ENCODE peak calls at places on chromosomes 5 and 9, in six cellular contexts. H is H1, N is mesenchymal stem cell, X is trophoblast cell, L is H9, O is IMR-90. W is an unnamed sample.

GRCh38 chr9:113580041-113580953 is 116.8 kb downstream of the RGS3 start:
- DNase-seq in L (no peak), O (peak), X (no peak), N (no peak), H (no peak), W (no peak)

GRCh38 chr5:174793684-174794328 is 69.4 kb downstream of the MSX2 start:
- DNase-seq in H (peak), N (peak), L (peak), X (peak), O (peak), W (peak)

GRCh38 chr9:132505961-132506691 is 76.3 kb upstream of the BARHL1 start:
- DNase-seq in O (no peak), X (no peak), L (no peak), N (no peak), H (no peak), W (no peak)

GRCh38 chr9:19232117-19232829 is 1.8 kb downstream of the DENND4C start:
- DNase-seq in N (peak), O (peak), L (no peak), X (no peak), H (no peak), W (no peak)

GRCh38 chr5:175657593-175658271 is at the start of gene HRH2:
- DNase-seq in X (no peak), O (no peak), L (peak), H (peak), N (peak), W (no peak)

GRCh38 chr5:62460578-62460983 is 48.0 kb downstream of the IPO11 start:
- DNase-seq in O (peak), N (peak), H (no peak), X (no peak), L (no peak), W (peak)

GRCh38 chr5:137871571-137871970 is 3.9 kb downstream of the MYOT start:
- DNase-seq in L (no peak), X (no peak), O (no peak), H (no peak), N (no peak), W (no peak)

GRCh38 chr5:9698125-9698848 is 68.1 kb upstream of the TAS2R1 start:
- DNase-seq in L (no peak), O (peak), N (peak), H (no peak), X (peak), W (no peak)

GRCh38 chr9:107336718-107337360 is 53.8 kb downstream of the RAD23B start:
- DNase-seq in H (no peak), N (no peak), O (peak), X (no peak), L (no peak), W (no peak)

GRCh38 chr9:107363511-107364182 is 80.6 kb downstream of the RAD23B start:
- DNase-seq in L (peak), N (peak), X (peak), O (no peak), H (no peak), W (no peak)

GRCh38 chr9:93315960-93316359 is 132.0 kb downstream of the WNK2 start:
- DNase-seq in X (no peak), O (no peak), L (no peak), N (no peak), H (no peak), W (no peak)

GRCh38 chr5:146521403-146522106 is 5.6 kb upstream of the GPR151 start:
- DNase-seq in H (no peak), O (no peak), X (no peak), L (no peak), N (no peak), W (no peak)

GRCh38 chr5:135306557-135306956 is 92.5 kb downstream of the MACROH2A1 start:
- DNase-seq in L (no peak), X (no peak), O (no peak), N (no peak), H (no peak), W (no peak)

DNA sequence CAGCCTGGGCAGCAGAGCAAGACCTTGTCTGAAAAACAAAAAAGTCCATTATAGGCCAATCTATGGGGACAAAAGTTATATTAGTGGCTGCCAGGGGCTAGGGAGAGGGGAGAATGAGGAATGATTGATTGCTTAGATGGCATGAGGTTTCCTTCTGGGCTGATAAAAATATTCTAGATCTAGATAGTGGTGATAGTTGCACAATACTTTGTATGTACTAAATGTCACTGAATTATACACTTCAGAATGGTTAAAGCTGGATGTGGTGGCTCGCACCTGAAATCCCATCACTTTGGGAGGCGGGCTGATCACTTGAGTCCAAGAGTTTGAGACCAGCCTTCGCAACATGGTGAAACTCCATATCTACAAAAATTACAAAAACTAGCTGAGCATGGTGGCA is 42.7 kb upstream of the TEX48 start:
- DNase-seq in H (no peak), X (no peak), O (no peak), L (no peak), N (no peak), W (no peak)
- H3K14ac ChIP-seq in H (no peak), X (no peak), O (no peak), L (no peak), N (no peak), W (no peak)

DNA sequence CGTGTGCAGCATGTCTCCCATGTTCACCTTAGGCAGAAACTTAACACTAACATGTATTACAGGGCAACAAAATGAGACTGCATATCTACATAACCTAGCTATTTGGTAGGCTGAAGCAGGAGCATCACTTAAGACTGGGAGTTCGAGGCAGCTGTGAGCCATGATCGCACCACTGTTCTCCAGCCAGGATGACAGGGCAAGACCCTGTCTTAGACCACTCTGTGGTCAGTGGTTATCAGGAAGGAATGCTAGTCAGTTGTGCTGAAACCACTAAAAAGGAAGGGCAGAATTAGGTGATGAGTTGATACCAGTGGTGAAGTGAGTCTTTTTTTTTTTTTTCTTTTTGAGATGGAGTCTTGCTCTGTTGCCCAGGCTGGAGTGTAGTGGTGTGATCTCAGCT is 20.9 kb downstream of the FXN start:
- DNase-seq in X (no peak), L (no peak), O (no peak), N (no peak), H (no peak), W (no peak)
- H2BK120ac ChIP-seq in X (no peak), L (no peak), O (no peak), N (no peak), H (no peak), W (no peak)

GRCh38 chr9:79667716-79668458 is 96.1 kb downstream of the TLE4 start:
- DNase-seq in H (no peak), O (no peak), N (no peak), L (no peak), X (no peak), W (no peak)
- H3K14ac ChIP-seq in H (no peak), O (no peak), N (no peak), L (no peak), X (no peak), W (no peak)

GRCh38 chr5:169988947-169989346 is 8.7 kb upstream of the INSYN2B start:
- DNase-seq in H (no peak), L (no peak), O (peak), X (no peak), N (no peak), W (no peak)

GRCh38 chr5:169992789-169993188 is 12.5 kb upstream of the INSYN2B start:
- DNase-seq in L (no peak), O (no peak), N (no peak), X (no peak), H (no peak), W (no peak)

DNA sequence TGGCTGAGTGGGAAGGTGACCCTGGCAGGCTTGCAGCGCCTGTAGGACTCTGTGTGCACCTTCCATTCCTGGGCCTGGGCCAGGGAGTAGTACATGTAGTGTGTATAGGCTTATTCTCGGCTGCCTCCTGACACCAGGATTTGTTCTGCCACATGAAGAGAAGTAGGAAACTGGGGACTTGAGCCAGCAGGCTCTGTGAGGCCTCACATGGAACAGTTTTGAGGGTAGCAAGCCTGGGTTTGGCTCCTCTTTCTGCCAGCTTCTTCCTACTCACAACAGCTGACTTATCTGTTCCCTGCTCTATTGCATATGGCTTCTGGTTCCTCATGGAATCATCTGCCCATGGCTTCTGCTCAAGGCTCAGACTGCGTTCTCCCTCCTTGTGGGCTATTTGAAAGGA is 10.8 kb upstream of the INSYN2B start:
- DNase-seq in L (no peak), N (no peak), X (no peak), O (no peak), H (no peak), W (no peak)
- H2BK120ac ChIP-seq in L (no peak), N (no peak), X (no peak), O (no peak), H (no peak), W (no peak)

DNA sequence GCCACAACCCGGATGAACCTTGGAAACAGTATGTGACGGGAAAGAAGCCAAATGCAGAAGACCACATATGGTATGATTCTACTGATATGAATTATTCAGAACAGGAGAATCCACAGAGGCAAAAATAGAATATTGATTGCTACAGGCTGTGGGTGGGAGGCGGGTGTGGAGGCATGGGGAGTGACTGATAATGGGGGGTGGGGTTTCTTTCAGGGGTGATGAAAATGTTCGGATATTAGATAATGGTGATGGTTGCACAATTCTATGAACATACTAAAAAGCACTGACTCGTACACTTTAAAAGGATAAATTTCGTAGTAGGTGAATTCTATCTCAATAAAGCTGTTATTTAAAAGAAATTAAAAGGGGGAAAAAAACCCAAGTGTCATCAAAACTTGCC is 10.7 kb downstream of the IL4 start:
- DNase-seq in O (no peak), L (no peak), H (no peak), X (no peak), N (no peak), W (no peak)
- H3K14ac ChIP-seq in O (no peak), L (no peak), H (no peak), X (no peak), N (no peak), W (no peak)

DNA sequence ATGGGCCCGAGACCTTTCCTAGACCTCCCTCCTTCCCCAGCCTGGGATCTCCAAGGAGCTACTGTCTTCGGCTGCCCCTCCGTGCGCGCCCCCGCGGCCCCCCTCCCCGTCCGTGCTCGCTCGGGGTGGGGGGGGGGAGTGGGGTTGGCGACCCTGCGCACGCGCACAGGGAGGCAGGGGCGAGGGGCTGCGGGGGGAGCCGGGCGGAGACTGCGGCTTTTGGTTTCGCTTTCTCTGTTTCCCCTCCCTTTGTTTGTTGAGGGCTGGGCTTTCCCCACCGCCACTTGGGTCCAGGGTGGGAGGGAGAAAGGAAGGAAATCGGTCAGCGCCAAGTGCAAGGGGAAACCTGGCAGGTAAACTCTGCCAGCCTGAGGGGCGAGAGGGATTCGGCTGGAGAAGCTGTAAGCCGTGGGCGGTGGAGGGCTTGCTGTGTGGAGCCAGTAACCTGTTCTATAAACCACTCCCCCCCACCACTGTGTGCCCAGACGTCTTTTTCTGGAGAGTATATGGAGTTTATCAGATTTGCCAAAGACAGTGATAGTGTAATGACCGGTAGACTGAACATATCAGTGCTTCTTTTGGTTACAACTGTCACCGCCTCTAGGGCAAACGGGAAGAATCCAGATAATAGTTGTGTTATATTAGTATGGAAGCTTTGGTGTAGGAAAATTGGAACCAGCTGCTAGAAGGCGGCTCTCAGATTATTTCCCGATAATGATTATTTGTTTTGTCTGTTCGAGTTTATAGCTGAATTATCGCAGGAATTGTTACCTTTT is 687 bp downstream of the DNAJA1 start:
- DNase-seq in H (peak), X (no peak), N (peak), O (peak), L (peak), W (no peak)
- H2BK120ac ChIP-seq in H (peak), X (peak), N (peak), O (peak), L (no peak), W (peak)

W was measured in neuronal stem cell.